ENCODE peak calls at places on chromosome 1, in seven cellular contexts. One of them, this sample, is unnamed.

GRCh38 chr1:244302889-244303609 is 148.7 kb downstream of the ADSS2 start:
- DNase-seq in HCT116: peak
- DNase-seq in HepG2: no peak
- DNase-seq in GM12878: no peak
- DNase-seq in K562: peak
- DNase-seq in SK-N-SH: no peak
- DNase-seq in H1: no peak
- DNase-seq in this sample: no peak

GRCh38 chr1:151958959-151959358 is 34.7 kb downstream of the S100A10 start:
- DNase-seq in HCT116: no peak
- DNase-seq in K562: no peak
- DNase-seq in SK-N-SH: no peak
- DNase-seq in H1: no peak
- DNase-seq in HepG2: no peak
- DNase-seq in GM12878: no peak
- DNase-seq in this sample: no peak

GRCh38 chr1:234617986-234618725 is 8.2 kb upstream of the IRF2BP2 start:
- DNase-seq in GM12878: no peak
- DNase-seq in K562: no peak
- DNase-seq in HCT116: no peak
- DNase-seq in SK-N-SH: no peak
- DNase-seq in H1: no peak
- DNase-seq in HepG2: peak
- DNase-seq in this sample: peak

GRCh38 chr1:60695633-60696032 is 386.7 kb upstream of the NFIA start:
- DNase-seq in GM12878: no peak
- DNase-seq in SK-N-SH: no peak
- DNase-seq in HCT116: no peak
- DNase-seq in HepG2: no peak
- DNase-seq in K562: no peak
- DNase-seq in H1: no peak
- DNase-seq in this sample: no peak

GRCh38 chr1:119683893-119684292 is 27.8 kb upstream of the PHGDH start:
- DNase-seq in HCT116: no peak
- DNase-seq in HepG2: no peak
- DNase-seq in GM12878: no peak
- DNase-seq in K562: no peak
- DNase-seq in H1: no peak
- DNase-seq in SK-N-SH: no peak
- DNase-seq in this sample: no peak

GRCh38 chr1:204103121-204103741 is 30.3 kb downstream of the SOX13 start:
- DNase-seq in H1: no peak
- DNase-seq in GM12878: no peak
- DNase-seq in HepG2: no peak
- DNase-seq in HCT116: no peak
- DNase-seq in K562: no peak
- DNase-seq in SK-N-SH: no peak
- DNase-seq in this sample: no peak

GRCh38 chr1:109773203-109773899 is 9.6 kb upstream of the EPS8L3 start:
- DNase-seq in K562: peak
- DNase-seq in HepG2: peak
- DNase-seq in HCT116: peak
- DNase-seq in SK-N-SH: peak
- DNase-seq in H1: peak
- DNase-seq in GM12878: peak
- DNase-seq in this sample: peak

GRCh38 chr1:19044471-19044870 is 88.0 kb upstream of the IFFO2 start:
- DNase-seq in GM12878: no peak
- DNase-seq in SK-N-SH: peak
- DNase-seq in H1: no peak
- DNase-seq in HepG2: no peak
- DNase-seq in HCT116: no peak
- DNase-seq in K562: no peak
- DNase-seq in this sample: no peak

GRCh38 chr1:199723557-199723956 is 304.0 kb upstream of the NR5A2 start:
- DNase-seq in SK-N-SH: no peak
- DNase-seq in H1: no peak
- DNase-seq in K562: no peak
- DNase-seq in HepG2: no peak
- DNase-seq in GM12878: no peak
- DNase-seq in HCT116: no peak
- DNase-seq in this sample: no peak

GRCh38 chr1:209048961-209049669 is 534.4 kb upstream of the CAMK1G start:
- DNase-seq in HCT116: no peak
- DNase-seq in H1: no peak
- DNase-seq in SK-N-SH: no peak
- DNase-seq in GM12878: no peak
- DNase-seq in HepG2: no peak
- DNase-seq in K562: no peak
- DNase-seq in this sample: no peak

GRCh38 chr1:179867493-179868330 is 9.9 kb downstream of the TOR1AIP2 start:
- DNase-seq in HCT116: no peak
- DNase-seq in K562: peak
- DNase-seq in HepG2: peak
- DNase-seq in SK-N-SH: peak
- DNase-seq in GM12878: no peak
- DNase-seq in H1: no peak
- DNase-seq in this sample: peak

GRCh38 chr1:32917521-32917920 is 16.3 kb upstream of the TMEM54 start:
- DNase-seq in K562: no peak
- DNase-seq in GM12878: no peak
- DNase-seq in H1: no peak
- DNase-seq in HCT116: no peak
- DNase-seq in HepG2: no peak
- DNase-seq in SK-N-SH: no peak
- DNase-seq in this sample: no peak

GRCh38 chr1:32984090-32984828 is 19.6 kb upstream of the RNF19B start:
- DNase-seq in GM12878: peak
- DNase-seq in HepG2: no peak
- DNase-seq in HCT116: no peak
- DNase-seq in SK-N-SH: peak
- DNase-seq in K562: no peak
- DNase-seq in H1: no peak
- DNase-seq in this sample: no peak

GRCh38 chr1:208115924-208116614 is 128.1 kb downstream of the PLXNA2 start:
- DNase-seq in HepG2: peak
- DNase-seq in GM12878: no peak
- DNase-seq in H1: no peak
- DNase-seq in HCT116: no peak
- DNase-seq in K562: no peak
- DNase-seq in SK-N-SH: no peak
- DNase-seq in this sample: peak

GRCh38 chr1:192903142-192903541 is 94.3 kb downstream of the RGS2 start:
- DNase-seq in HepG2: no peak
- DNase-seq in K562: no peak
- DNase-seq in GM12878: no peak
- DNase-seq in HCT116: no peak
- DNase-seq in SK-N-SH: no peak
- DNase-seq in H1: no peak
- DNase-seq in this sample: no peak

GRCh38 chr1:243496173-243496553 is 240.3 kb downstream of the SDCCAG8 start:
- DNase-seq in K562: no peak
- DNase-seq in H1: no peak
- DNase-seq in HCT116: no peak
- DNase-seq in GM12878: no peak
- DNase-seq in SK-N-SH: no peak
- DNase-seq in HepG2: no peak
- DNase-seq in this sample: no peak

GRCh38 chr1:211643324-211644212 is 31.9 kb downstream of the NEK2 start:
- DNase-seq in HepG2: peak
- DNase-seq in GM12878: no peak
- DNase-seq in SK-N-SH: peak
- DNase-seq in HCT116: no peak
- DNase-seq in H1: no peak
- DNase-seq in K562: peak
- DNase-seq in this sample: peak

GRCh38 chr1:72570815-72571214 is 288.5 kb upstream of the NEGR1 start:
- DNase-seq in HCT116: no peak
- DNase-seq in H1: no peak
- DNase-seq in SK-N-SH: no peak
- DNase-seq in GM12878: no peak
- DNase-seq in HepG2: no peak
- DNase-seq in K562: no peak
- DNase-seq in this sample: no peak

GRCh38 chr1:72564749-72565148 is 282.4 kb upstream of the NEGR1 start:
- DNase-seq in GM12878: no peak
- DNase-seq in SK-N-SH: no peak
- DNase-seq in K562: no peak
- DNase-seq in H1: no peak
- DNase-seq in HepG2: no peak
- DNase-seq in HCT116: no peak
- DNase-seq in this sample: no peak

GRCh38 chr1:72568113-72568512 is 285.8 kb upstream of the NEGR1 start:
- DNase-seq in K562: no peak
- DNase-seq in HCT116: no peak
- DNase-seq in HepG2: no peak
- DNase-seq in SK-N-SH: no peak
- DNase-seq in GM12878: no peak
- DNase-seq in H1: no peak
- DNase-seq in this sample: peak

DNA sequence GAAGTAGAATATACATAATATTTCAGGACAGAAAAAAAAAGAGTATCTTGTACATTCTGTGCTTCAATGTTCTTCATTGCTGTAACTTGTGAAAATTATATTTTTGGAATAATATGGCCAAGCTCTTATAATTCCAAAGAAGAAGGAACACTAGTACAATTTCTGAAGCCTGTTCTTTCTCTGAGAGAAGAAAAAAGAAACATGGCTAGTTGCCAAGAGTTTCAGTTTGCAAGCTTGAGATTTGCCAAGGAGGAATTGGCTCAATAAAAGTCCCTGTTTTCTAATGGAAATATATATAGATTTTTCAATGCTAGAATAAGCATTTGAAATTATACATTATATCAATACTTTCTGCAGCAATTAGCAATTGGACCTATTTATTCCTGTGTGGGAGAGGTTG is 285.2 kb upstream of the NEGR1 start:
- DNase-seq in H1: no peak
- DNase-seq in GM12878: no peak
- DNase-seq in HCT116: no peak
- DNase-seq in K562: no peak
- DNase-seq in HepG2: no peak
- DNase-seq in SK-N-SH: no peak
- DNase-seq in this sample: no peak
- TF ChIP-seq JUND in H1: no peak
- TF ChIP-seq JUND in GM12878: no peak
- TF ChIP-seq JUND in HCT116: no peak
- TF ChIP-seq JUND in K562: no peak
- TF ChIP-seq JUND in HepG2: no peak
- TF ChIP-seq JUND in SK-N-SH: no peak
- TF ChIP-seq JUND in this sample: no peak

GRCh38 chr1:154423303-154423987 is 18.3 kb downstream of the IL6R start:
- DNase-seq in H1: no peak
- DNase-seq in K562: no peak
- DNase-seq in HepG2: no peak
- DNase-seq in GM12878: no peak
- DNase-seq in SK-N-SH: no peak
- DNase-seq in HCT116: no peak
- DNase-seq in this sample: no peak
- TF ChIP-seq JUND in H1: no peak
- TF ChIP-seq JUND in K562: no peak
- TF ChIP-seq JUND in HepG2: no peak
- TF ChIP-seq JUND in GM12878: no peak
- TF ChIP-seq JUND in SK-N-SH: peak
- TF ChIP-seq JUND in HCT116: no peak
- TF ChIP-seq JUND in this sample: no peak

GRCh38 chr1:16972210-16972916 is 8.1 kb downstream of the MFAP2 start:
- DNase-seq in HCT116: no peak
- DNase-seq in GM12878: no peak
- DNase-seq in H1: no peak
- DNase-seq in HepG2: no peak
- DNase-seq in SK-N-SH: no peak
- DNase-seq in K562: no peak
- DNase-seq in this sample: no peak

GRCh38 chr1:16969651-16970050 is 10.8 kb downstream of the MFAP2 start:
- DNase-seq in HepG2: no peak
- DNase-seq in HCT116: no peak
- DNase-seq in K562: no peak
- DNase-seq in SK-N-SH: no peak
- DNase-seq in H1: no peak
- DNase-seq in GM12878: no peak
- DNase-seq in this sample: no peak

GRCh38 chr1:16973215-16973614 is 7.2 kb downstream of the MFAP2 start:
- DNase-seq in H1: no peak
- DNase-seq in SK-N-SH: no peak
- DNase-seq in K562: no peak
- DNase-seq in HepG2: no peak
- DNase-seq in HCT116: no peak
- DNase-seq in GM12878: no peak
- DNase-seq in this sample: no peak

GRCh38 chr1:16970132-16970910 is 10.1 kb downstream of the MFAP2 start:
- DNase-seq in H1: no peak
- DNase-seq in SK-N-SH: no peak
- DNase-seq in HepG2: no peak
- DNase-seq in K562: no peak
- DNase-seq in GM12878: no peak
- DNase-seq in HCT116: no peak
- DNase-seq in this sample: no peak

DNA sequence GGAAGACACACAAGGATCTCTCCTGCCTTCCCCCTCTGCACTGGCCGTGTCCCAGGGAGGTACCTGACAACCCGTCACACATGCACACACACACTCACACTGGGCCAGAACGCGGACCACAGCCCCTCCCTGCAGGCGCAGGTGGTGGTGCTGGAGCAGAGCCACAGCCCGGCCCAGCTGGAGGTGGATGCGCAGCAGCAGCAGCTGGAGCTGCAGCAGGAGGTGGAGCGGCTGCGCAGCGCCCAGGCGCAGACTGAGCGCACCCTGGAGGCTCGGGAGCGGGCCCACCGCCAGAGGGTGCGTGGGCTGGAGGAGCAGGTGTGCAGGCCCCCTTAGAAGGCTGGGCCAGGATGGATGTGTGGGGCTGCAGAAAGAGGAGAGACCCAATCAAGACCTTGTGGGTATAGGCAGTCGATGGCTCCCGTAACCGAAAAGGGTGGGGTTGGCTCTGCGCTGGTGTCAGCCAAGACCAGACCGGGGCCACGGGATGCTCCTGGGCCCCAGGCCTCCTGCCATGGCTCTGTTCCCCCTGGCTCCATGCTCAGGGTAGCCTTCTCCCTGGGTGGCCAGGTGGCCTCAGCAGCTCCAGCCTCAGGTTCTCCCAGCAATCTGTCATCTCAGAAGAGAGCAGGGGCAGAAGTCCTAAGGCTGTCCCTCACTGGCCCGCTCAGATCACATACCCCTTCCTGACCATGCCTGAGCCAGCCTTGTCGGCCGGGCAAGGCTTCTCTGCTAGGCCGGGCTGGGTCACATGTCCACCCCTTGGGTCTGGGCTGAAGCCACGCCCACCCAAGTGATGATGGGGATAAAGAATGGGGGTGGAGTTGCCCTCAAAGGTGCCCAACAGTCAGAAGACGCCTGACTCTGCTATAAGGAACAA is 8.8 kb downstream of the MFAP2 start:
- DNase-seq in SK-N-SH: no peak
- DNase-seq in HepG2: no peak
- DNase-seq in H1: no peak
- DNase-seq in GM12878: no peak
- DNase-seq in K562: peak
- DNase-seq in HCT116: peak
- DNase-seq in this sample: no peak
- TF ChIP-seq JUND in SK-N-SH: no peak
- TF ChIP-seq JUND in HepG2: no peak
- TF ChIP-seq JUND in H1: no peak
- TF ChIP-seq JUND in GM12878: no peak
- TF ChIP-seq JUND in K562: no peak
- TF ChIP-seq JUND in HCT116: no peak
- TF ChIP-seq JUND in this sample: no peak

GRCh38 chr1:92599184-92599583 is 112.5 kb upstream of the GFI1 start:
- DNase-seq in HCT116: peak
- DNase-seq in GM12878: no peak
- DNase-seq in SK-N-SH: no peak
- DNase-seq in K562: no peak
- DNase-seq in HepG2: peak
- DNase-seq in H1: no peak
- DNase-seq in this sample: no peak
- TF ChIP-seq JUND in HCT116: no peak
- TF ChIP-seq JUND in GM12878: no peak
- TF ChIP-seq JUND in SK-N-SH: no peak
- TF ChIP-seq JUND in K562: no peak
- TF ChIP-seq JUND in HepG2: no peak
- TF ChIP-seq JUND in H1: no peak
- TF ChIP-seq JUND in this sample: no peak

This sample was measured in T47D.